ENCODE peak calls at places on chromosomes 16 and 17, in six cellular contexts. J, W, I, S, Y and N are unnamed samples. For H3K4me1, the result is how much of the 10 kb centered on the place peaks cover.

GRCh38 chr16:81620796-81621195 is 158.3 kb upstream of the PLCG2 start:
- DNase-seq in J (peak), W (no peak), I (no peak), S (no peak), Y (no peak), N (no peak)

GRCh38 chr17:59175076-59175475 is 19.5 kb downstream of the PRR11 start:
- DNase-seq in J (no peak), W (no peak), I (no peak), S (no peak), Y (no peak), N (no peak)

GRCh38 chr17:19719365-19720209 is 3.2 kb upstream of the SLC47A2 start:
- DNase-seq in J (no peak), W (no peak), I (no peak), S (peak), Y (peak), N (no peak)

GRCh38 chr17:65463242-65463641 is 98.2 kb downstream of the AXIN2 start:
- DNase-seq in J (peak), W (no peak), I (no peak), S (no peak), Y (no peak), N (no peak)

GRCh38 chr17:34169501-34169900 is 85.6 kb upstream of the CCL2 start:
- DNase-seq in J (no peak), W (no peak), I (no peak), S (no peak), Y (no peak), N (no peak)

GRCh38 chr16:21684199-21684598 is 20.4 kb downstream of the OTOA start:
- DNase-seq in J (no peak), W (no peak), I (no peak), S (peak), Y (peak), N (no peak)

GRCh38 chr17:61770752-61771533 is 92.4 kb downstream of the BRIP1 start:
- DNase-seq in J (peak), W (no peak), I (no peak), S (no peak), Y (no peak), N (no peak)

GRCh38 chr17:82582208-82582607 is 62.7 kb downstream of the FOXK2 start:
- DNase-seq in J (peak), W (no peak), I (no peak), S (no peak), Y (no peak), N (no peak)

GRCh38 chr17:80970044-80970761 is 21.4 kb upstream of the CHMP6 start:
- DNase-seq in J (no peak), W (no peak), I (no peak), S (peak), Y (peak), N (no peak)

GRCh38 chr16:56264609-56264972 is 73.3 kb downstream of the GNAO1 start:
- DNase-seq in J (no peak), W (no peak), I (no peak), S (no peak), Y (no peak), N (no peak)

GRCh38 chr17:29113334-29113733 is 66.9 kb downstream of the MYO18A start:
- DNase-seq in J (no peak), W (no peak), I (no peak), S (no peak), Y (peak), N (no peak)

GRCh38 chr17:17877548-17878358 is 41.0 kb upstream of the SREBF1 start:
- DNase-seq in J (peak), W (peak), I (no peak), S (peak), Y (peak), N (peak)

GRCh38 chr16:12723681-12724080 is 80.0 kb downstream of the CPPED1 start:
- DNase-seq in J (no peak), W (no peak), I (no peak), S (no peak), Y (no peak), N (no peak)

GRCh38 chr17:61401280-61402072 is 1.8 kb downstream of the TBX2 start:
- DNase-seq in J (peak), W (no peak), I (no peak), S (peak), Y (no peak), N (peak)

GRCh38 chr17:27282054-27282501 is 11.8 kb upstream of the WSB1 start:
- DNase-seq in J (peak), W (no peak), I (no peak), S (no peak), Y (no peak), N (no peak)

GRCh38 chr16:2467301-2468141 is 3.6 kb upstream of the NTN3 start:
- DNase-seq in J (peak), W (no peak), I (no peak), S (peak), Y (peak), N (peak)

GRCh38 chr17:37483311-37484039 is 6.2 kb upstream of the DUSP14 start:
- DNase-seq in J (peak), W (no peak), I (no peak), S (no peak), Y (peak), N (peak)

GRCh38 chr16:68079616-68080344 is 5.4 kb upstream of the NFATC3 start:
- DNase-seq in J (no peak), W (no peak), I (no peak), S (no peak), Y (no peak), N (peak)

GRCh38 chr16:48136547-48137360 is 19.0 kb downstream of the ABCC12 start:
- DNase-seq in J (no peak), W (no peak), I (no peak), S (no peak), Y (no peak), N (no peak)

GRCh38 chr17:6072157-6072556 is 2.0 kb downstream of the WSCD1 start:
- DNase-seq in J (no peak), W (no peak), I (no peak), S (no peak), Y (no peak), N (peak)

GRCh38 chr16:3029499-3030127 is 5.8 kb downstream of the THOC6 start:
- DNase-seq in J (peak), W (no peak), I (no peak), S (peak), Y (no peak), N (no peak)

GRCh38 chr16:9268446-9268845 is 177.0 kb downstream of the HAPSTR1 start:
- DNase-seq in J (no peak), W (no peak), I (no peak), S (no peak), Y (no peak), N (no peak)

GRCh38 chr17:50201226-50201854 is at the start of gene COL1A1:
- DNase-seq in J (peak), W (no peak), I (no peak), S (peak), Y (peak), N (peak)

GRCh38 chr17:82882715-82883446 is 43.1 kb upstream of the ZNF750 start:
- DNase-seq in J (no peak), W (no peak), I (no peak), S (no peak), Y (no peak), N (no peak)

GRCh38 chr17:78873519-78874340 is 29.3 kb downstream of the CEP295NL start:
- DNase-seq in J (peak), W (no peak), I (no peak), S (no peak), Y (no peak), N (no peak)

GRCh38 chr17:17965152-17965721 is 7.0 kb downstream of the TOM1L2 start:
- DNase-seq in J (no peak), W (no peak), I (no peak), S (no peak), Y (no peak), N (no peak)

GRCh38 chr17:38982858-38983746 is 15.9 kb upstream of the FBXO47 start:
- DNase-seq in J (peak), W (peak), I (peak), S (peak), Y (peak), N (peak)

GRCh38 chr17:33049781-33050414 is 58.3 kb downstream of the SPACA3 start:
- DNase-seq in J (peak), W (peak), I (peak), S (peak), Y (peak), N (peak)

GRCh38 chr17:44589316-44590071 is 32.2 kb downstream of the FZD2 start:
- DNase-seq in J (peak), W (no peak), I (no peak), S (no peak), Y (no peak), N (peak)

GRCh38 chr16:88414521-88415380 is 32.0 kb downstream of the ZNF469 start:
- DNase-seq in J (no peak), W (no peak), I (no peak), S (no peak), Y (no peak), N (no peak)

GRCh38 chr17:35889241-35889640 is 9.1 kb upstream of the CCL5 start:
- DNase-seq in J (no peak), W (no peak), I (no peak), S (no peak), Y (no peak), N (no peak)

GRCh38 chr16:50863673-50864144 is 121.8 kb downstream of the CYLD start:
- DNase-seq in J (no peak), W (no peak), I (no peak), S (no peak), Y (no peak), N (no peak)

GRCh38 chr16:68737046-68737729 is at the start of gene CDH1:
- DNase-seq in J (no peak), W (no peak), I (peak), S (peak), Y (peak), N (no peak)

GRCh38 chr16:73197598-73197997 is 149.7 kb upstream of the ZFHX3 start:
- DNase-seq in J (no peak), W (no peak), I (no peak), S (no peak), Y (no peak), N (no peak)

GRCh38 chr17:3007651-3008121 is 55.7 kb downstream of the OR1D5 start:
- DNase-seq in J (no peak), W (no peak), I (no peak), S (no peak), Y (no peak), N (no peak)

GRCh38 chr16:85006639-85007038 is 4.7 kb downstream of the ZDHHC7 start:
- DNase-seq in J (peak), W (no peak), I (no peak), S (no peak), Y (no peak), N (no peak)

GRCh38 chr16:85003723-85004586 is 7.4 kb downstream of the ZDHHC7 start:
- DNase-seq in J (no peak), W (no peak), I (no peak), S (no peak), Y (no peak), N (no peak)

GRCh38 chr16:85004587-85005205 is 6.6 kb downstream of the ZDHHC7 start:
- DNase-seq in J (peak), W (no peak), I (no peak), S (no peak), Y (peak), N (peak)

GRCh38 chr16:85007815-85008214 is 3.5 kb downstream of the ZDHHC7 start:
- DNase-seq in J (no peak), W (no peak), I (no peak), S (no peak), Y (no peak), N (no peak)

DNA sequence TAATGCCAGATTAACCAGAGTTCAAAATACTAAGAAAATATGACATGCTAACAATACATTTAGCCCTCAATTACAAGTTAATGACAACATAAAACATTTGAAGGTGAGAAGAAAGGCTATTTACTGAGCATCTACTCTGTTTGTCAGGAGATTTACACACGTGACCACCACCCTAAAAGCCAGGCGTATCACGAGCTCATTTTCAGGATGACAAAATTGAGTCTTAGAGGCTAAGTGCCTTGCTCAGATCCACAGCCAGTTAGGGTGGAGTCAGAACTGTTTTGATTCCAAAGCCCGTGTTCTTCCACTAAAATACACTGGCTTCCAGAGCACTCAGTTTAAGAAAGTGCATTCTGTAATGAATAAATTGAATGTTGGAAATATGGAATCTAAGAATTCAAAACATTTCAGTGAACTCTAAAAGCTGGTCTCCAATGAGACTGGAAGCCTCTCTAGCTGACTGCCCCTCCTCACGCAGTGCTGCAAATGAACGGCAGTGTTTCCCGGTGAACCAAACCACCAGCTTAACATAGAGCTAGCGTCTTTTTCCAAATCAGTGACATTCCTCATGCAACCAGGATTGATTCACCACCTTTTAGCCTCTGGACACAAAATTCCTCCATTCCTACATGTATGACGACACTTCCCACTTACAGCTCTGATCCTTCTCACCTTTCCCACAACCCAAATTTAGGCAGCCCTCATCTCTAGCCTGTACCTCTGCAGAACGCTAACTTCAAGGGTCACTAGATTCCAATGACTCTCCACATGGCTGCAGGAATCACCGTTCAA is 5.9 kb downstream of the ZDHHC7 start:
- DNase-seq in J (peak), W (no peak), I (no peak), S (no peak), Y (peak), N (peak)
- H2BK15ac ChIP-seq in J (peak), W (no peak), I (no peak), S (no peak), Y (no peak), N (no peak)

DNA sequence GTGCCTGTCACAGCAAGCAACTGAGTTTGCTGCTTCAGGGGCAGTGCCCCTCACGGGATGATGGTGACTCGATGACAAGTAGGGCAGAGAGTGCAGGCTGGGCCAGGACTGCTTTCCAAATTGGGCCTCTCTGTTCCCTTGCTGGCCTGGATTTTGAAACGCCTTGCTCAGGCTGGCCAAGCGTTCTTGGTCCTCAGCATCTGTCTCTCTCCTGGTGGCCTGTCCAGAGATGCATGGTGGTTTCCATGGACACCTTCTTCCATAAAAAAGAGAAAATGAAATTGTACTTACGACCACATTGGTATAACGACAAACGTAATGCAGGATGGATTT is 19.4 kb upstream of the PRM1 start:
- DNase-seq in J (no peak), W (no peak), I (no peak), S (no peak), Y (no peak), N (no peak)
- H3K4me1 ChIP-seq in J (under half), W (under half), I (under half), S (under half), Y (under half), N (under half)

GRCh38 chr17:77387891-77388290 is 247.1 kb downstream of the SEC14L1 start:
- DNase-seq in J (no peak), W (no peak), I (no peak), S (no peak), Y (no peak), N (no peak)

GRCh38 chr17:77383613-77384608 is 243.1 kb downstream of the SEC14L1 start:
- DNase-seq in J (no peak), W (no peak), I (no peak), S (no peak), Y (no peak), N (no peak)

GRCh38 chr17:77388384-77389306 is 247.9 kb downstream of the SEC14L1 start:
- DNase-seq in J (no peak), W (no peak), I (no peak), S (no peak), Y (no peak), N (peak)

GRCh38 chr17:77386502-77387192 is 245.9 kb downstream of the SEC14L1 start:
- DNase-seq in J (no peak), W (no peak), I (no peak), S (no peak), Y (no peak), N (no peak)

GRCh38 chr17:77385750-77386501 is 245.2 kb downstream of the SEC14L1 start:
- DNase-seq in J (no peak), W (no peak), I (no peak), S (no peak), Y (no peak), N (no peak)
- H2BK5ac ChIP-seq in J (peak), W (peak), I (peak), S (no peak), Y (no peak), N (no peak)

GRCh38 chr17:46125831-46126230 is 67.4 kb downstream of the KANSL1 start:
- DNase-seq in J (peak), W (no peak), I (no peak), S (no peak), Y (no peak), N (no peak)

GRCh38 chr17:46124695-46125592 is 68.3 kb downstream of the KANSL1 start:
- DNase-seq in J (no peak), W (no peak), I (no peak), S (no peak), Y (no peak), N (no peak)

GRCh38 chr17:46122486-46122871 is 70.8 kb downstream of the KANSL1 start:
- DNase-seq in J (no peak), W (no peak), I (no peak), S (no peak), Y (no peak), N (no peak)

GRCh38 chr17:46121841-46122485 is 71.3 kb downstream of the KANSL1 start:
- DNase-seq in J (no peak), W (no peak), I (no peak), S (no peak), Y (no peak), N (no peak)

DNA sequence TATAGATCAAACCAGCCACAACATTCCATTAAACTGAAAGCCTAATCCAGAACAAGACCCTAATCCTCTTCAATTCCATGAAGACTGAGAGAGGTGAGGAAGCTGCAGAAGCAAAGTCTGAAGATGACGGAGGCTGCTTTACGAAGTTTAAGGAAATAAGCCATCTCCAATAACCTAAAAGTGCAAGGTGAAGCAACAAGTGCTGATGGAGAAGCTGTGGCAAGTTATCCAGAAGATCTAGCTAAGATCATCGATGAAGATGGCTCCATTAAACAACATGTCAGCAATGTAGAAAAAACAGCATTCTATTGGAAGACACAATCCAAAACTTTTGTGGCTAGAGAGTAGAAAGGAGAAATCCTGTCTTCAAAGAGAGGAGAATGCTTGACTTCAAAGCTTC is 69.6 kb downstream of the KANSL1 start:
- DNase-seq in J (no peak), W (no peak), I (no peak), S (no peak), Y (no peak), N (no peak)
- H2BK15ac ChIP-seq in J (no peak), W (no peak), I (no peak), S (no peak), Y (no peak), N (no peak)

GRCh38 chr16:70689970-70690905 is 4.4 kb upstream of the MTSS2 start:
- DNase-seq in J (no peak), W (no peak), I (no peak), S (no peak), Y (no peak), N (no peak)
- H3K4me1 ChIP-seq in J (half or more), W (half or more), I (under half), S (under half), Y (under half), N (half or more)